ENCODE peak calls at places on chromosomes 12 and 14, in ten cellular contexts. G is CD8-positive, alpha-beta T cell; W is WTC11; V is hepatocyte; H is epithelial cell of proximal tubule; J is stomach; U is GM06990; E is lower leg skin; R is IMR-90; C is HFF-Myc. P is an unnamed sample.

GRCh38 chr14:67934087-67934486 is 114.5 kb downstream of the RAD51B start:
- DNase-seq in R (peak), E (peak), V (peak), H (peak), J (no peak), W (peak), C (peak), U (no peak), G (no peak), P (peak)

GRCh38 chr12:16093825-16094224 is 182.7 kb downstream of the DERA start:
- DNase-seq in C (no peak), V (no peak), E (no peak), G (no peak), J (no peak), H (no peak), W (no peak), U (no peak), R (no peak), P (no peak)

GRCh38 chr14:68088463-68088862 is 268.9 kb downstream of the RAD51B start:
- DNase-seq in U (no peak), W (no peak), V (no peak), H (no peak), C (no peak), G (no peak), J (no peak), E (no peak), R (peak), P (no peak)

GRCh38 chr12:131610891-131611290 is 100.0 kb upstream of the SFSWAP start:
- DNase-seq in V (no peak), C (no peak), E (no peak), J (no peak), G (no peak), U (no peak), W (no peak), R (no peak), H (no peak), P (no peak)

GRCh38 chr12:67592228-67593011 is 56.1 kb upstream of the DYRK2 start:
- DNase-seq in G (no peak), R (peak), W (no peak), J (no peak), H (peak), V (peak), E (no peak), C (peak), U (no peak), P (peak)

GRCh38 chr12:88638956-88639355 is 58.7 kb upstream of the KITLG start:
- DNase-seq in J (no peak), E (no peak), R (peak), U (no peak), W (no peak), H (no peak), V (no peak), C (no peak), G (no peak), P (no peak)

GRCh38 chr14:62103497-62103896 is 341.3 kb downstream of the SNAPC1 start:
- DNase-seq in E (no peak), H (no peak), J (no peak), R (no peak), G (no peak), U (no peak), V (no peak), W (no peak), C (no peak), P (no peak)

GRCh38 chr14:60945984-60946383 is 34.9 kb downstream of the TRMT5 start:
- DNase-seq in H (no peak), R (peak), E (no peak), V (no peak), U (no peak), G (no peak), W (no peak), C (no peak), J (no peak), P (no peak)

GRCh38 chr12:89839427-89839826 is 130.8 kb upstream of the ATP2B1 start:
- DNase-seq in W (no peak), C (no peak), V (no peak), G (no peak), U (no peak), E (no peak), J (no peak), R (no peak), H (no peak), P (no peak)

GRCh38 chr12:113860950-113861349 is 105.2 kb downstream of the RBM19 start:
- DNase-seq in W (no peak), H (no peak), R (peak), G (no peak), V (peak), C (peak), J (no peak), E (no peak), U (no peak), P (peak)

DNA sequence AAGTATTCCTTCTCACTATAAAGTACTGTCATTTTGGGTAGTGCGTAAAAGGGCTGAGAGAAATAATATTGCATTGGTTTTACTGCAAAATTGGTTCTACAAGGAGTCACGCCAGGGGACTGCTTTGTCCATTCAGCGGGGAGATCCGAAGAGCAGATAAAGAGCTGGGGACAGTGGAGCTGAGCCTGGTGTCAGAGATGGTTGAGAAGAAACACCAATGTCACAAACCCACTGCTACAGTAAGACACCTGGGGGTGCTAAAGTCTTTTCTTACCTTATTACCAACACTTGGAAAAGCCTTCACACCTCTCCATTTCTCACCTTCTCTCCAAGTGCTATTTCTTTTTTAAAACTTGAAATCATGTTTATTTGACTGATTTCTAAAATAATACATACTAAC is 14.1 kb downstream of the IL31 start:
- DNase-seq in E (no peak), W (no peak), R (no peak), U (no peak), C (no peak), H (no peak), G (no peak), J (no peak), V (no peak), P (no peak)
- TF ChIP-seq CTCF in E (no peak), W (no peak), R (no peak), U (no peak), C (no peak), H (no peak), G (no peak), J (no peak), V (no peak), P (no peak)

GRCh38 chr12:29889737-29890136 is 106.0 kb upstream of the TMTC1 start:
- DNase-seq in C (no peak), H (no peak), U (no peak), G (no peak), E (peak), R (peak), J (peak), V (peak), W (peak), P (peak)
- TF ChIP-seq CTCF in C (peak), H (peak), U (peak), G (no peak), E (no peak), R (peak), J (peak), V (peak), W (peak), P (peak)

GRCh38 chr12:2536724-2537123 is 258.0 kb upstream of the FKBP4 start:
- DNase-seq in R (no peak), J (no peak), E (no peak), H (no peak), W (no peak), G (no peak), U (no peak), C (no peak), V (no peak), P (no peak)
- TF ChIP-seq CTCF in R (no peak), J (no peak), E (no peak), H (no peak), W (no peak), G (no peak), U (no peak), C (no peak), V (no peak), P (no peak)

GRCh38 chr14:76077340-76077739 is 74.4 kb upstream of the GPATCH2L start:
- DNase-seq in J (no peak), H (no peak), C (no peak), G (no peak), E (no peak), W (no peak), U (no peak), V (no peak), R (no peak), P (no peak)
- TF ChIP-seq CTCF in J (no peak), H (no peak), C (no peak), G (no peak), E (no peak), W (no peak), U (no peak), V (no peak), R (no peak), P (no peak)

GRCh38 chr12:401235-402126 is at the start of gene CCDC77:
- DNase-seq in H (peak), J (peak), W (peak), U (peak), G (peak), E (peak), C (peak), V (peak), R (peak), P (peak)
- TF ChIP-seq CTCF in H (no peak), J (no peak), W (no peak), U (peak), G (peak), E (no peak), C (peak), V (peak), R (peak), P (peak)

GRCh38 chr12:95337176-95337575 is 119.6 kb downstream of the VEZT start:
- DNase-seq in W (no peak), H (no peak), G (no peak), R (peak), J (no peak), C (peak), E (no peak), U (no peak), V (no peak), P (peak)

GRCh38 chr12:95339086-95339788 is 121.6 kb downstream of the VEZT start:
- DNase-seq in G (no peak), C (no peak), H (no peak), R (no peak), W (no peak), V (no peak), J (no peak), U (no peak), E (no peak), P (no peak)

GRCh38 chr12:95335948-95336347 is 118.3 kb downstream of the VEZT start:
- DNase-seq in E (no peak), C (peak), W (no peak), H (no peak), V (no peak), U (no peak), G (no peak), R (peak), J (no peak), P (no peak)

GRCh38 chr12:95342008-95342407 is 124.4 kb downstream of the VEZT start:
- DNase-seq in U (no peak), E (no peak), R (no peak), G (no peak), H (no peak), W (no peak), J (no peak), V (no peak), C (no peak), P (no peak)

GRCh38 chr12:95336387-95337067 is 118.9 kb downstream of the VEZT start:
- DNase-seq in R (peak), H (peak), V (peak), G (no peak), J (peak), E (peak), U (no peak), W (peak), C (peak), P (peak)
- TF ChIP-seq CTCF in R (peak), H (peak), V (peak), G (no peak), J (peak), E (no peak), U (peak), W (peak), C (peak), P (peak)

GRCh38 chr12:80195143-80195726 is 95.9 kb downstream of the OTOGL start:
- DNase-seq in H (no peak), E (no peak), J (no peak), R (peak), G (no peak), V (peak), W (no peak), U (no peak), C (peak), P (peak)
- TF ChIP-seq CTCF in H (peak), E (no peak), J (peak), R (peak), G (no peak), V (peak), W (no peak), U (peak), C (peak), P (peak)

GRCh38 chr12:111482464-111482863 is 76.7 kb downstream of the SH2B3 start:
- DNase-seq in C (no peak), E (no peak), W (no peak), U (no peak), G (no peak), J (no peak), V (no peak), H (no peak), R (no peak), P (no peak)
- TF ChIP-seq CTCF in C (no peak), E (no peak), W (no peak), U (peak), G (peak), J (peak), V (peak), H (peak), R (peak), P (peak)